ENCODE peak calls at places on chromosomes 16 and 17, in five cellular contexts. U, J, O, D and R are unnamed samples. For H3K9me3, the result is how much of the 10 kb centered on the place peaks cover.

GRCh38 chr17:27466748-27467375 is 10.6 kb downstream of the KSR1 start:
- DNase-seq in U (no peak), J (no peak), O (no peak), D (no peak), R (no peak)

GRCh38 chr16:426115-426905 is 861 bp downstream of the RAB11FIP3 start:
- DNase-seq in U (no peak), J (peak), O (peak), D (peak), R (no peak)

GRCh38 chr17:69874220-69874670 is 200.8 kb upstream of the KCNJ16 start:
- DNase-seq in U (no peak), J (no peak), O (no peak), D (no peak), R (no peak)

GRCh38 chr16:86554917-86555762 is at the start of gene MTHFSD:
- DNase-seq in U (peak), J (peak), O (peak), D (peak), R (peak)

GRCh38 chr17:8221663-8222379 is 11.4 kb upstream of the AURKB start:
- DNase-seq in U (no peak), J (peak), O (peak), D (peak), R (peak)

GRCh38 chr17:50866261-50866949 is at the start of gene TOB1:
- DNase-seq in U (peak), J (peak), O (peak), D (peak), R (peak)

GRCh38 chr17:31580331-31581021 is 189.0 kb downstream of the RAB11FIP4 start:
- DNase-seq in U (no peak), J (no peak), O (no peak), D (peak), R (no peak)

GRCh38 chr17:8117980-8118768 is at the start of gene ALOXE3:
- DNase-seq in U (peak), J (no peak), O (no peak), D (peak), R (no peak)

GRCh38 chr17:69430488-69430887 is 16.0 kb downstream of the MAP2K6 start:
- DNase-seq in U (no peak), J (no peak), O (no peak), D (no peak), R (no peak)

GRCh38 chr17:73648974-73649373 is 4.7 kb upstream of the SDK2 start:
- DNase-seq in U (no peak), J (no peak), O (no peak), D (no peak), R (no peak)

GRCh38 chr17:5139454-5139725 is 23.6 kb downstream of the USP6 start:
- DNase-seq in U (no peak), J (no peak), O (no peak), D (no peak), R (no peak)

GRCh38 chr16:50988441-50988840 is 162.6 kb downstream of the SALL1 start:
- DNase-seq in U (no peak), J (peak), O (peak), D (no peak), R (no peak)

GRCh38 chr17:65142247-65142646 is 5.1 kb downstream of the RGS9 start:
- DNase-seq in U (no peak), J (no peak), O (no peak), D (no peak), R (no peak)

GRCh38 chr17:5418858-5419355 is 555 bp downstream of the NUP88 start:
- DNase-seq in U (no peak), J (peak), O (peak), D (peak), R (peak)

GRCh38 chr16:23608194-23608593 is 12.1 kb upstream of the NDUFAB1 start:
- DNase-seq in U (no peak), J (no peak), O (no peak), D (no peak), R (no peak)

GRCh38 chr16:23877107-23878070 is 41.6 kb downstream of the PRKCB start:
- DNase-seq in U (no peak), J (peak), O (no peak), D (no peak), R (peak)

GRCh38 chr17:73282629-73283028 is 20.9 kb upstream of the CPSF4L start:
- DNase-seq in U (no peak), J (no peak), O (no peak), D (no peak), R (no peak)

GRCh38 chr17:596763-597644 is 117.6 kb downstream of the VPS53 start:
- DNase-seq in U (peak), J (no peak), O (no peak), D (no peak), R (no peak)

GRCh38 chr16:49365711-49366509 is 7.7 kb upstream of the C16orf78 start:
- DNase-seq in U (no peak), J (peak), O (peak), D (no peak), R (no peak)

GRCh38 chr16:85422374-85423185 is 190.5 kb upstream of the GSE1 start:
- DNase-seq in U (no peak), J (no peak), O (no peak), D (peak), R (no peak)

GRCh38 chr17:79160980-79161621 is 86.5 kb downstream of the ENGASE start:
- DNase-seq in U (no peak), J (peak), O (peak), D (no peak), R (no peak)

GRCh38 chr17:1707107-1707506 is 3.1 kb downstream of the TLCD2 start:
- DNase-seq in U (no peak), J (no peak), O (no peak), D (no peak), R (no peak)

GRCh38 chr17:4498461-4499397 is at the start of gene SPNS2:
- DNase-seq in U (no peak), J (peak), O (peak), D (peak), R (peak)

GRCh38 chr17:51650772-51651171 is 390.4 kb downstream of the UTP18 start:
- DNase-seq in U (no peak), J (no peak), O (no peak), D (no peak), R (no peak)

GRCh38 chr17:57609125-57609877 is 135.8 kb downstream of the CCDC182 start:
- DNase-seq in U (no peak), J (no peak), O (no peak), D (peak), R (no peak)

GRCh38 chr17:49443862-49444261 is 29.2 kb upstream of the PHB1 start:
- DNase-seq in U (no peak), J (no peak), O (no peak), D (no peak), R (no peak)

GRCh38 chr16:19166500-19166899 is 1.5 kb upstream of the SYT17 start:
- DNase-seq in U (peak), J (no peak), O (no peak), D (no peak), R (no peak)

DNA sequence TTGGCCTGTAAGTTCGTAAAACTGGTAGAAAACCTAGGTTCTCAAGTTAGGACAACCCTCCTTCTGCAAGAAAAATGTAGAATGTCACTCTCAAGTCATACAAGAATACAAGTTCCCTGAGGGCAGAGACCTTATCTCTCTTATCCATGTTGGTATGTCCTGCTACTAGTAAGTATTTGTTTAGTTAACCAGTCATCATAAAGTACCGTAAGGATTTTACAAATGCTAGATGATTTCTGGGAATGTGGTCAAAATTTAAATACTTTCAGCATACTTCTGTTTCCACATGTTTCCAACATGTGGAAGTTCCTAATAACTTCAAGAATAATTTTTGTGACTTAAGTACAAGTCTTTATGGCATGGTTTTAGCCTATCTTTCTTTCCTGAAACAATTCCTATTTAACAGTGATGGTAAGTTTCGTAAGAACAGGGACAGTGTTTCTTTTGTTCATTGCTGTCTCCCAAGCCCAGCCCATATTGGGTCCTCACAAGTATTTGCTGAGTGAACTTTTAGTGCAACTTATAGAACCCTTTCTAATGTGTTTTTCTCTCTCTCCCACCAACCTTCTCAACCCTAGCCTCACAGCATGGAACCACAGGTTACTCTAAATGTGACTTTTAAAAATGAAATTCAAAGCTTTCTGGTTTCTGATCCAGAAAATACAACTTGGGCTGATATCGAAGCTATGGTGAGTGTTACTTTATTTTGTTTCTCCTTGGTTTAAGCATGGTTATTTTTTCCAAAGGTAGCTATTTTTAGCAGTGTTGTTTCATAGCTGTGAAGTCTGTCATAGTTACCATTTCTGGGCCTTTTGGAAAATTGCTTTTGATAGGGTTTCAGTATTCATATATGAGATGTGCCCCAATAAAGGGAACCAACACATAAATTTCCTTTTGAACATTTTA is 4.5 kb downstream of the NBR1 start:
- DNase-seq in U (no peak), J (no peak), O (no peak), D (no peak), R (no peak)
- H3K27ac ChIP-seq in U (no peak), J (no peak), O (peak), D (peak), R (peak)

GRCh38 chr16:46782320-46782719 is 34.2 kb upstream of the MYLK3 start:
- DNase-seq in U (no peak), J (no peak), O (no peak), D (no peak), R (no peak)
- H3K9me3 ChIP-seq in U (under half), J (under half), O (under half), D (under half), R (under half)

GRCh38 chr17:18229771-18230170 is 4.3 kb downstream of the LLGL1 start:
- DNase-seq in U (no peak), J (no peak), O (no peak), D (no peak), R (no peak)
- H3K27ac ChIP-seq in U (no peak), J (no peak), O (no peak), D (no peak), R (no peak)

GRCh38 chr16:31148896-31149295 is 970 bp downstream of the PRSS36 start:
- DNase-seq in U (no peak), J (no peak), O (no peak), D (no peak), R (no peak)

GRCh38 chr16:31147574-31147973 is 2.3 kb downstream of the PRSS36 start:
- DNase-seq in U (no peak), J (no peak), O (no peak), D (no peak), R (no peak)

GRCh38 chr16:31149332-31149731 is 534 bp downstream of the PRSS36 start:
- DNase-seq in U (no peak), J (no peak), O (no peak), D (no peak), R (no peak)

GRCh38 chr16:31148281-31148728 is 1.6 kb downstream of the PRSS36 start:
- DNase-seq in U (peak), J (no peak), O (no peak), D (peak), R (no peak)

GRCh38 chr16:31149894-31150890 is at the start of gene PRSS36:
- DNase-seq in U (no peak), J (no peak), O (no peak), D (no peak), R (no peak)
- H3K9me3 ChIP-seq in U (under half), J (under half), O (under half), D (under half), R (under half)